ENCODE peak calls at places on chromosomes 13 and 19, in six cellular contexts. A is testis, G is lower lobe of right lung, K is ovary, T is heart right ventricle, D is Karpas-422. J is an unnamed sample.

GRCh38 chr13:36904219-36904618 is 15.8 kb downstream of the SMAD9 start:
- DNase-seq in A (no peak), G (no peak), K (no peak), T (no peak), D (no peak), J (no peak)

GRCh38 chr19:917323-918151 is at the start of gene KISS1R:
- DNase-seq in A (no peak), G (peak; percentile 75), K (no peak), T (no peak), D (peak; percentile 69), J (no peak)

GRCh38 chr19:1261512-1261862 is 7.6 kb upstream of the CIRBP start:
- DNase-seq in A (no peak), G (peak; percentile 61), K (no peak), T (no peak), D (peak; percentile 85), J (no peak)

GRCh38 chr13:93270769-93271753 is 44.5 kb downstream of the GPC6 start:
- DNase-seq in A (no peak), G (no peak), K (no peak), T (no peak), D (no peak), J (no peak)

GRCh38 chr13:85316501-85316900 is 482.7 kb downstream of the SLITRK6 start:
- DNase-seq in A (no peak), G (no peak), K (no peak), T (no peak), D (peak; percentile 64), J (no peak)

GRCh38 chr19:44818470-44818856 is 9.6 kb downstream of the BCAM start:
- DNase-seq in A (no peak), G (no peak), K (no peak), T (no peak), D (no peak), J (no peak)

GRCh38 chr13:97328222-97328790 is 105.7 kb upstream of the RAP2A start:
- DNase-seq in A (peak; percentile 41), G (no peak), K (peak; percentile 26), T (no peak), D (no peak), J (no peak)

GRCh38 chr13:31409678-31410356 is 210.0 kb downstream of the B3GLCT start:
- DNase-seq in A (no peak), G (no peak), K (no peak), T (no peak), D (peak; percentile 50), J (no peak)

GRCh38 chr19:13149628-13150186 is 468 bp downstream of the STX10 start:
- DNase-seq in A (peak; percentile 55), G (peak; percentile 87), K (peak; percentile 49), T (peak; percentile 58), D (peak; percentile 79), J (no peak)

GRCh38 chr13:51297556-51297955 is 41.9 kb upstream of the SERPINE3 start:
- DNase-seq in A (no peak), G (no peak), K (no peak), T (no peak), D (no peak), J (no peak)

GRCh38 chr19:2240881-2241760 is 4.5 kb downstream of the SF3A2 start:
- DNase-seq in A (peak; percentile 71), G (peak; percentile 73), K (no peak), T (no peak), D (no peak), J (no peak)

GRCh38 chr19:14370169-14370998 is 10.9 kb upstream of the ADGRE5 start:
- DNase-seq in A (no peak), G (peak; percentile 68), K (no peak), T (no peak), D (peak; percentile 77), J (no peak)

GRCh38 chr19:45798995-45799517 is 6.4 kb upstream of the DMWD start:
- DNase-seq in A (peak; percentile 74), G (peak; percentile 67), K (peak; percentile 65), T (peak; percentile 64), D (peak; percentile 79), J (peak; percentile 80)

GRCh38 chr19:11612816-11613511 is 15.7 kb downstream of the ZNF627 start:
- DNase-seq in A (no peak), G (no peak), K (no peak), T (no peak), D (no peak), J (no peak)

GRCh38 chr19:45569619-45570421 is 14.8 kb downstream of the OPA3 start:
- DNase-seq in A (peak; percentile 65), G (peak; percentile 67), K (no peak), T (peak; percentile 73), D (peak; percentile 89), J (no peak)

GRCh38 chr19:5090780-5091575 is 122.1 kb downstream of the KDM4B start:
- DNase-seq in A (peak; percentile 74), G (no peak), K (peak; percentile 65), T (peak; percentile 54), D (no peak), J (peak; percentile 57)

GRCh38 chr19:33110201-33110910 is 21.6 kb upstream of the WDR88 start:
- DNase-seq in A (peak; percentile 44), G (no peak), K (no peak), T (no peak), D (no peak), J (no peak)

GRCh38 chr19:20278342-20278741 is 111.3 kb downstream of the ZNF486 start:
- DNase-seq in A (no peak), G (no peak), K (no peak), T (no peak), D (no peak), J (no peak)

GRCh38 chr19:480016-480855 is 16.1 kb upstream of the MADCAM1 start:
- DNase-seq in A (peak; percentile 90), G (peak; percentile 89), K (peak; percentile 32), T (peak; percentile 84), D (peak; percentile 47), J (peak; percentile 70)

GRCh38 chr13:26679945-26680516 is 80.6 kb downstream of the GPR12 start:
- DNase-seq in A (no peak), G (no peak), K (no peak), T (no peak), D (peak; percentile 44), J (no peak)

GRCh38 chr19:4403005-4403761 is 743 bp downstream of the CHAF1A start:
- DNase-seq in A (no peak), G (no peak), K (no peak), T (no peak), D (peak; percentile 53), J (no peak)

GRCh38 chr13:79406597-79406908 is 498 bp upstream of the RBM26 start:
- DNase-seq in A (no peak), G (no peak), K (no peak), T (no peak), D (no peak), J (no peak)

GRCh38 chr19:38266070-38266469 is 1.7 kb downstream of the SPINT2 start:
- DNase-seq in A (no peak), G (no peak), K (no peak), T (no peak), D (no peak), J (no peak)
- H3K4me1 ChIP-seq in A (peaks cover 21% of the 10 kb centered on the region), G (peaks cover 47% of the 10 kb centered on the region), K (peaks cover 7% of the 10 kb centered on the region), T (peaks cover 12% of the 10 kb centered on the region), D (peaks cover 3% of the 10 kb centered on the region), J (no peaks in the 10 kb centered on the region)

GRCh38 chr19:40567750-40568494 is 8.8 kb upstream of the SHKBP1 start:
- DNase-seq in A (no peak), G (no peak), K (no peak), T (no peak), D (no peak), J (no peak)
- H3K4me1 ChIP-seq in A (peaks cover 3% of the 10 kb centered on the region), G (peaks cover 18% of the 10 kb centered on the region), K (peaks cover 4% of the 10 kb centered on the region), T (peaks cover 8% of the 10 kb centered on the region), D (peaks cover 15% of the 10 kb centered on the region), J (no peaks in the 10 kb centered on the region)

GRCh38 chr13:98648676-98649075 is 71.8 kb upstream of the STK24 start:
- DNase-seq in A (no peak), G (no peak), K (no peak), T (no peak), D (no peak), J (no peak)
- H3K4me1 ChIP-seq in A (no peaks in the 10 kb centered on the region), G (peaks cover 20% of the 10 kb centered on the region), K (peaks cover 2% of the 10 kb centered on the region), T (no peaks in the 10 kb centered on the region), D (peaks cover 14% of the 10 kb centered on the region), J (no peaks in the 10 kb centered on the region)

DNA sequence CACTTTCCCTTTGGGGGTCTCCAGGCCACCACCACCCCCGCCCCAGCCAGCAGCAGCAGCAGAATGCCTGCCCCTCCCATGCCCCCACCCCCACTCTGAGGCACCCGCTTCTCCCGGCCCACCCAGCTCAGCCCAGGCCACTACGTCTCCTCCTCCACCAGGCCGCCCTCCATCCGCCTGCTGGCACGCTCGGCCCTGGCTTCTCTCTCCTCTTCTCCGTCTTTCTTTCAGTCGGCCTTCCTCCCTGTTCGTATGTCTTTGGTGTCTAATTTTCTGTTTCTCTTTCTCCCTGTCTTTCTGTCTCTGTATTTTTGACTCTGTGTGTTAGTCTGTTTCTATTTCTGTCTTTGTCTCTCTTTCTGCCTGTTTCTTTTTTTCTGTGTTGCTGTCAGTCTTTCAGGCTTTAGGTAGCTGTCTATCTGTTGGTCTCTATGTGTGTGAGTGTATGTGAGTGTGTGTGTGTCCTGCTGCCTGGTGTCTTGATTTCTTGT is at the start of gene LGI4:
- DNase-seq in A (no peak), G (no peak), K (no peak), T (no peak), D (no peak), J (no peak)
- H3K4me1 ChIP-seq in A (peaks cover 4% of the 10 kb centered on the region), G (peaks cover 15% of the 10 kb centered on the region), K (peaks cover 4% of the 10 kb centered on the region), T (peaks cover 21% of the 10 kb centered on the region), D (no peaks in the 10 kb centered on the region), J (no peaks in the 10 kb centered on the region)

GRCh38 chr13:73138967-73139491 is 80.2 kb downstream of the KLF5 start:
- DNase-seq in A (no peak), G (no peak), K (no peak), T (no peak), D (no peak), J (no peak)
- H3K4me1 ChIP-seq in A (peaks cover 9% of the 10 kb centered on the region), G (peaks cover 10% of the 10 kb centered on the region), K (no peaks in the 10 kb centered on the region), T (no peaks in the 10 kb centered on the region), D (no peaks in the 10 kb centered on the region), J (no peaks in the 10 kb centered on the region)

GRCh38 chr13:40651866-40652587 is 14.4 kb downstream of the FOXO1 start:
- DNase-seq in A (no peak), G (no peak), K (no peak), T (no peak), D (peak; percentile 78), J (no peak)
- H3K4me1 ChIP-seq in A (peaks cover 6% of the 10 kb centered on the region), G (peaks cover 69% of the 10 kb centered on the region), K (peaks cover 33% of the 10 kb centered on the region), T (peaks cover 73% of the 10 kb centered on the region), D (peaks cover 98% of the 10 kb centered on the region), J (no peaks in the 10 kb centered on the region)

DNA sequence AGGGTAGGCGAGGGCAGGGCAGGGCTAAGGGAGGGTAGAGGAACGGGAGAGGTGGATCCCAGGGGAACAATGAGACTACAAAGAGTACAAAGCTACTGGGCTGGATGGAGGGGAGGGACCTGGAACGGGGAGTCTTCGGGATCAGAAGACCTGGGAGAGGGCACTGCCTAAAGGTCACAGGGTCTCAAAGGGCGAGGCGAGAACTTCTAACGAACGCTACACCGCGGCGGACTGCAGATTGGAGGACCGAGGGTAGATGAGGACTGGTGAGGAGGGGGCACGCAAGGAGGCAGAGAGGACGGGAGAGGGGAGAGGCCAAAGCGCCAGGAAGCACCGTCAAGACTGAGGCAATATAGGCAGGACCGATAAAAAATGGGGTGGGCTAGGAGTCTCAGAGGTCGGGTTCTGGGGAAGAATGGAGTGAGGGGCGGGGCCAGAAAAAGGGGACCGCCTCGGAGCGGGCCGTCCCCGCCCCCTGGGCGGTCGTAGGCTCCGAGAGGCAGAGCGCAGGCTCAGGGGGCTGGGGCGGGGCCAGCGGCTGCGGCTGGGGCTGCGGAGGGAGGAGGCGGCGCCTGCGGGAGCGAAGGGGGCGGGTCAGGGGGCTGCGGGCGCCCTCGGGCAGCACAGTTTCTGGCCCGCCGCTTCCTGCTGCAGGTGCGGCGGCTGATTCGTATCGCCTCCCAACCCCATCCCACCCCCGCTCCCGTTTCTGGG is 1.3 kb upstream of the KCNC3 start:
- DNase-seq in A (peak; percentile 88), G (peak; percentile 91), K (peak; percentile 18), T (peak; percentile 87), D (peak; percentile 99), J (peak; percentile 18)
- H3K4me1 ChIP-seq in A (peaks cover 24% of the 10 kb centered on the region), G (peaks cover 40% of the 10 kb centered on the region), K (peaks cover 6% of the 10 kb centered on the region), T (peaks cover 17% of the 10 kb centered on the region), D (peaks cover 86% of the 10 kb centered on the region), J (no peaks in the 10 kb centered on the region)